ENCODE peak calls at places on chromosome 4, in four cellular contexts. Y is left lung, C is Peyer's patch, F is colonic mucosa. Q is an unnamed sample.

GRCh38 chr4:2258091-2259035 is 3.5 kb downstream of the MXD4 start:
- DNase-seq in Y (peak), C (no peak), F (peak), Q (peak)

GRCh38 chr4:144734522-144734921 is 88.6 kb downstream of the HHIP start:
- DNase-seq in Y (no peak), C (no peak), F (no peak), Q (no peak)

GRCh38 chr4:25767877-25768475 is 94.8 kb downstream of the SEL1L3 start:
- DNase-seq in Y (no peak), C (no peak), F (peak), Q (peak)

GRCh38 chr4:15118281-15118680 is 116.0 kb downstream of the CPEB2 start:
- DNase-seq in Y (no peak), C (no peak), F (no peak), Q (no peak)

GRCh38 chr4:40280586-40280985 is 54.5 kb upstream of the CHRNA9 start:
- DNase-seq in Y (no peak), C (no peak), F (no peak), Q (no peak)

GRCh38 chr4:147580396-147580795 is 36.8 kb upstream of the TMEM184C start:
- DNase-seq in Y (no peak), C (no peak), F (no peak), Q (no peak)

GRCh38 chr4:110748071-110748470 is 125.2 kb upstream of the PITX2 start:
- DNase-seq in Y (no peak), C (no peak), F (no peak), Q (no peak)

GRCh38 chr4:185591679-185592141 is 56.4 kb upstream of the PDLIM3 start:
- DNase-seq in Y (no peak), C (no peak), F (no peak), Q (no peak)

GRCh38 chr4:8185930-8186329 is 13.2 kb upstream of the SH3TC1 start:
- DNase-seq in Y (peak), C (no peak), F (no peak), Q (no peak)

GRCh38 chr4:99564921-99565320 is 1.1 kb upstream of the TRMT10A start:
- DNase-seq in Y (no peak), C (no peak), F (no peak), Q (no peak)

DNA sequence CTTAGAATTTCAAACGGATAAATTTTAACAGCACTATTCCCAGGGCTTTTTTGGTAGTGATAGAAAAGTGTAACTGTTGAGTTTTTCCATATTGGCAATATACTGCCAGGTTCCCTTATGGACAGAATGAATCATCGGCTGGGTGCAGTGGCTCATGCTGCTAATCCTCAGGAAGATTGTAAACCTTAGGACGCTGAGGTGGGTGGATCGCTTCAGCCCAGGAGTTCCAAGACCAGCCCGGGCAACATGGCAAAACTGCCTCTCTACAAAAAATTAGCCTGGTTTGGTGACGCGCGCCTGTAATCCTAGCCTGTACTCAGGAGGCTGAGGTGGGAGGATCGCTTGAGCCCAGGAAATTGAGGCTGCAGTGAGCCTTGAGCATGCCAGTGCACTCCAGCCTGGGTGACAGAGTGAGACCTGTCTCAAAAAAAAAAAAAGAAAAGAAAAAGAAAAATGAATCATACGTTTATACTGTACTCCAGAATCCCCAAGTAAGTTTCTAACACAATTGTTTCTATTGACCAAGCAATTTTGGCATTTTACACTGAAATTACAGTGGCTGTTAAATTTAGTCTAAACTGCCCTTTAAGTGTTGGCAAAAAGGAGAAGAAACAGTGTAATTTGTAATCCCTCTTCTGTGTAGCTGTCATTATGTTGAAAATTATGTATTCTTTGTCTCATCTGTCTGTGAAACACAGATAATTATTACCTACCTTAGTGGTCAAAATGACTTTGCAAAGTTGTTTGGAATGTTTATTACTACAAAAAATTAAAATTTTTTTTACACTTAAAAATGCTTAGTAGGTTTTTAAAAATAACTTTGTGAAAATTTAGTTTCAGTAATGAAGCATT is 1.8 kb downstream of the SLC30A9 start:
- DNase-seq in Y (no peak), C (no peak), F (no peak), Q (no peak)
- H3K4me3 ChIP-seq in Y (peak), C (no peak), F (no peak), Q (peak)

GRCh38 chr4:52824270-52824602 is 37.9 kb upstream of the RASL11B start:
- DNase-seq in Y (no peak), C (no peak), F (no peak), Q (peak)
- H3K27ac ChIP-seq in Y (peak), C (no peak), F (no peak), Q (peak)

DNA sequence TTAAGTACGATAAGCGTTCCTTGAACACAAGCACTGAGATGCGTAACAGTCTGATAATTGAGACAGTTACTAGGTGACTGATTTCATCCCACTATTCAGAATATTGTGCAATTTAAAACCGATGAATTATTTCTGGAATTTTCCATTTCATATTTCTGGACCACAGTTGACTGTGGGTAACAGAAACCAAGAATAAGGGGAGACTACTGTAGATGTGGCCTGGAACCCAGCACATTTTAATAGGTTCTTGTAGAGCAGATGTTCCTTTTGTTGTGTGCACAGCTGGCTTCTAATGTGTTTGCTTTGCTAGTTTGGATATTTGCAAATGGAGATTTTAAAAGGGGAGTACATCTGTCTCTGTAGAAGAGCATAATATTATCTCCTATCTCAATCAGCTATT is 16.5 kb downstream of the NAAA start:
- DNase-seq in Y (no peak), C (no peak), F (no peak), Q (no peak)
- H3K4me3 ChIP-seq in Y (no peak), C (no peak), F (no peak), Q (no peak)

GRCh38 chr4:151657896-151658295 is 102.9 kb downstream of the GATB start:
- DNase-seq in Y (no peak), C (no peak), F (no peak), Q (no peak)

GRCh38 chr4:151660676-151661075 is 100.1 kb downstream of the GATB start:
- DNase-seq in Y (no peak), C (no peak), F (no peak), Q (no peak)

GRCh38 chr4:151658959-151659593 is 101.7 kb downstream of the GATB start:
- DNase-seq in Y (no peak), C (no peak), F (no peak), Q (no peak)

GRCh38 chr4:151661873-151662272 is 98.9 kb downstream of the GATB start:
- DNase-seq in Y (no peak), C (no peak), F (no peak), Q (no peak)

GRCh38 chr4:151659631-151660030 is 101.2 kb downstream of the GATB start:
- DNase-seq in Y (no peak), C (no peak), F (no peak), Q (peak)
- H3K27ac ChIP-seq in Y (no peak), C (peak), F (no peak), Q (peak)

GRCh38 chr4:139763668-139764067 is 98.0 kb downstream of the MGST2 start:
- DNase-seq in Y (no peak), C (no peak), F (no peak), Q (no peak)
- H3K4me3 ChIP-seq in Y (peak), C (no peak), F (no peak), Q (peak)

GRCh38 chr4:177411996-177412395 is 30.2 kb downstream of the AGA start:
- DNase-seq in Y (no peak), C (no peak), F (no peak), Q (no peak)
- H3K27ac ChIP-seq in Y (no peak), C (no peak), F (no peak), Q (no peak)

GRCh38 chr4:150874386-150875226 is 140.5 kb downstream of the LRBA start:
- DNase-seq in Y (peak), C (no peak), F (no peak), Q (no peak)
- H3K4me3 ChIP-seq in Y (no peak), C (no peak), F (no peak), Q (no peak)